ENCODE peak calls at places on chromosomes 4 and X, in ten cellular contexts. One of them, this sample, is unnamed.

GRCh38 chrX:123905334-123905733 is 45.5 kb downstream of the XIAP start:
- DNase-seq in suprapubic skin: no peak
- DNase-seq in body of pancreas: no peak
- DNase-seq in heart left ventricle: no peak
- DNase-seq in endothelial cell of umbilical vein: no peak
- DNase-seq in sigmoid colon: no peak
- DNase-seq in IMR-90: no peak
- DNase-seq in H1: no peak
- DNase-seq in transverse colon: no peak
- DNase-seq in K562: no peak
- DNase-seq in this sample: no peak

GRCh38 chr4:183321516-183321915 is 710 bp downstream of the CLDN24 start:
- DNase-seq in K562: no peak
- DNase-seq in IMR-90: no peak
- DNase-seq in H1: no peak
- DNase-seq in heart left ventricle: no peak
- DNase-seq in transverse colon: no peak
- DNase-seq in sigmoid colon: no peak
- DNase-seq in suprapubic skin: no peak
- DNase-seq in endothelial cell of umbilical vein: no peak
- DNase-seq in body of pancreas: no peak
- DNase-seq in this sample: no peak

GRCh38 chr4:178320003-178320402 is 877.8 kb upstream of the AGA start:
- DNase-seq in heart left ventricle: no peak
- DNase-seq in suprapubic skin: no peak
- DNase-seq in IMR-90: no peak
- DNase-seq in endothelial cell of umbilical vein: no peak
- DNase-seq in transverse colon: no peak
- DNase-seq in sigmoid colon: no peak
- DNase-seq in H1: no peak
- DNase-seq in body of pancreas: no peak
- DNase-seq in K562: no peak
- DNase-seq in this sample: no peak

GRCh38 chrX:31706456-31706855 is 634.6 kb upstream of the FTHL17 start:
- DNase-seq in H1: no peak
- DNase-seq in transverse colon: no peak
- DNase-seq in heart left ventricle: no peak
- DNase-seq in sigmoid colon: no peak
- DNase-seq in IMR-90: no peak
- DNase-seq in body of pancreas: no peak
- DNase-seq in K562: no peak
- DNase-seq in suprapubic skin: no peak
- DNase-seq in endothelial cell of umbilical vein: no peak
- DNase-seq in this sample: no peak

GRCh38 chrX:45068555-45068954 is 132.1 kb downstream of the DIPK2B start:
- DNase-seq in endothelial cell of umbilical vein: no peak
- DNase-seq in heart left ventricle: no peak
- DNase-seq in K562: no peak
- DNase-seq in H1: no peak
- DNase-seq in body of pancreas: no peak
- DNase-seq in sigmoid colon: no peak
- DNase-seq in IMR-90: no peak
- DNase-seq in suprapubic skin: no peak
- DNase-seq in transverse colon: no peak
- DNase-seq in this sample: no peak

GRCh38 chr4:8236141-8236919 is 33.2 kb upstream of the HTRA3 start:
- DNase-seq in IMR-90: no peak
- DNase-seq in K562: peak; percentile 37
- DNase-seq in endothelial cell of umbilical vein: no peak
- DNase-seq in body of pancreas: no peak
- DNase-seq in sigmoid colon: no peak
- DNase-seq in transverse colon: no peak
- DNase-seq in suprapubic skin: no peak
- DNase-seq in heart left ventricle: no peak
- DNase-seq in H1: no peak
- DNase-seq in this sample: no peak

GRCh38 chrX:101219840-101220191 is 230 bp downstream of the DRP2 start:
- DNase-seq in body of pancreas: no peak
- DNase-seq in H1: no peak
- DNase-seq in transverse colon: no peak
- DNase-seq in sigmoid colon: no peak
- DNase-seq in IMR-90: peak; percentile 71
- DNase-seq in K562: no peak
- DNase-seq in heart left ventricle: no peak
- DNase-seq in endothelial cell of umbilical vein: no peak
- DNase-seq in suprapubic skin: no peak
- DNase-seq in this sample: no peak

GRCh38 chr4:82043081-82043808 is 330.5 kb downstream of the HNRNPD start:
- DNase-seq in endothelial cell of umbilical vein: no peak
- DNase-seq in suprapubic skin: no peak
- DNase-seq in K562: no peak
- DNase-seq in body of pancreas: peak; percentile 45
- DNase-seq in transverse colon: peak; percentile 19
- DNase-seq in sigmoid colon: no peak
- DNase-seq in heart left ventricle: no peak
- DNase-seq in H1: peak; percentile 53
- DNase-seq in IMR-90: no peak
- DNase-seq in this sample: no peak

GRCh38 chr4:183140911-183141320 is 41.9 kb downstream of the WWC2 start:
- DNase-seq in H1: no peak
- DNase-seq in sigmoid colon: no peak
- DNase-seq in body of pancreas: no peak
- DNase-seq in IMR-90: peak; percentile 76
- DNase-seq in endothelial cell of umbilical vein: peak; percentile 26
- DNase-seq in suprapubic skin: no peak
- DNase-seq in heart left ventricle: no peak
- DNase-seq in K562: no peak
- DNase-seq in transverse colon: no peak
- DNase-seq in this sample: no peak

GRCh38 chrX:107687445-107687844 is 59.1 kb downstream of the PRPS1 start:
- DNase-seq in IMR-90: no peak
- DNase-seq in suprapubic skin: peak; percentile 30
- DNase-seq in H1: no peak
- DNase-seq in endothelial cell of umbilical vein: no peak
- DNase-seq in transverse colon: no peak
- DNase-seq in body of pancreas: no peak
- DNase-seq in heart left ventricle: no peak
- DNase-seq in K562: no peak
- DNase-seq in sigmoid colon: no peak
- DNase-seq in this sample: no peak

GRCh38 chr4:52912608-52913007 is 50.5 kb downstream of the RASL11B start:
- DNase-seq in IMR-90: peak; percentile 40
- DNase-seq in transverse colon: no peak
- DNase-seq in body of pancreas: no peak
- DNase-seq in sigmoid colon: no peak
- DNase-seq in K562: no peak
- DNase-seq in suprapubic skin: no peak
- DNase-seq in H1: no peak
- DNase-seq in heart left ventricle: no peak
- DNase-seq in endothelial cell of umbilical vein: no peak
- DNase-seq in this sample: no peak

GRCh38 chr4:40934671-40935070 is 184.9 kb downstream of the NSUN7 start:
- DNase-seq in IMR-90: no peak
- DNase-seq in heart left ventricle: no peak
- DNase-seq in H1: no peak
- DNase-seq in K562: no peak
- DNase-seq in body of pancreas: no peak
- DNase-seq in sigmoid colon: no peak
- DNase-seq in suprapubic skin: no peak
- DNase-seq in endothelial cell of umbilical vein: no peak
- DNase-seq in transverse colon: no peak
- DNase-seq in this sample: no peak

DNA sequence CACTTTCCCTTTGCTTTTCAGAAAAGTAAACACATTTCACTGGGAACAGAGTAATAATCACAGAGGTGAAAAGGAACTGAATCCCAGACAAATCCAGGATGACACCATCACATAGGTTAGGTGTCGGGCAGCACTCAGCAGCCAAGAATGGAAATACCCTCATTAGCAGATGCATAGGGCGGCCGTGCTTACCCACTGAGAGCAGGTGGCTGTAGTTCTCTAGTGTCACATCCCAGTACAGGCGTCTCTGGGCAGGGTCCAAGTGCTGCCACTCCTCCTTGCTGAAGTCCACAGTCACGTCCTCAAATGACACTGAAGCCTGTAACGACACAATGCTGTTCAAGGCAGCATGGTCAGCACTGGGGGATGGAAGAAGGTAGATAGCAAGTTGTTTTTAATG is 26.9 kb downstream of the ZNF41 start:
- DNase-seq in IMR-90: no peak
- DNase-seq in transverse colon: no peak
- DNase-seq in suprapubic skin: no peak
- DNase-seq in body of pancreas: no peak
- DNase-seq in H1: no peak
- DNase-seq in sigmoid colon: no peak
- DNase-seq in endothelial cell of umbilical vein: no peak
- DNase-seq in K562: no peak
- DNase-seq in heart left ventricle: peak; percentile 10
- DNase-seq in this sample: peak; percentile 73
- TF ChIP-seq POLR2A in IMR-90: no peak
- TF ChIP-seq POLR2A in transverse colon: no peak
- TF ChIP-seq POLR2A in suprapubic skin: no peak
- TF ChIP-seq POLR2A in body of pancreas: no peak
- TF ChIP-seq POLR2A in H1: no peak
- TF ChIP-seq POLR2A in sigmoid colon: no peak
- TF ChIP-seq POLR2A in endothelial cell of umbilical vein: no peak
- TF ChIP-seq POLR2A in K562: no peak
- TF ChIP-seq POLR2A in heart left ventricle: no peak
- TF ChIP-seq POLR2A in this sample: no peak

GRCh38 chr4:147626903-147627302 is 9.7 kb downstream of the TMEM184C start:
- DNase-seq in suprapubic skin: no peak
- DNase-seq in heart left ventricle: no peak
- DNase-seq in H1: no peak
- DNase-seq in K562: no peak
- DNase-seq in endothelial cell of umbilical vein: no peak
- DNase-seq in transverse colon: no peak
- DNase-seq in sigmoid colon: no peak
- DNase-seq in IMR-90: no peak
- DNase-seq in body of pancreas: no peak
- DNase-seq in this sample: no peak

GRCh38 chr4:147628415-147628814 is 11.2 kb downstream of the TMEM184C start:
- DNase-seq in K562: no peak
- DNase-seq in suprapubic skin: no peak
- DNase-seq in body of pancreas: no peak
- DNase-seq in sigmoid colon: no peak
- DNase-seq in endothelial cell of umbilical vein: no peak
- DNase-seq in transverse colon: no peak
- DNase-seq in heart left ventricle: no peak
- DNase-seq in H1: no peak
- DNase-seq in IMR-90: no peak
- DNase-seq in this sample: no peak

GRCh38 chr4:147620315-147620714 is 3.1 kb downstream of the TMEM184C start:
- DNase-seq in sigmoid colon: no peak
- DNase-seq in H1: no peak
- DNase-seq in transverse colon: no peak
- DNase-seq in IMR-90: no peak
- DNase-seq in K562: no peak
- DNase-seq in body of pancreas: no peak
- DNase-seq in heart left ventricle: no peak
- DNase-seq in endothelial cell of umbilical vein: no peak
- DNase-seq in suprapubic skin: no peak
- DNase-seq in this sample: no peak

GRCh38 chr4:147625733-147626132 is 8.5 kb downstream of the TMEM184C start:
- DNase-seq in H1: no peak
- DNase-seq in IMR-90: no peak
- DNase-seq in suprapubic skin: no peak
- DNase-seq in body of pancreas: no peak
- DNase-seq in transverse colon: no peak
- DNase-seq in K562: no peak
- DNase-seq in endothelial cell of umbilical vein: no peak
- DNase-seq in sigmoid colon: no peak
- DNase-seq in heart left ventricle: no peak
- DNase-seq in this sample: no peak
- H3K36me3 ChIP-seq in H1: no peaks in the 10 kb centered on the region
- H3K36me3 ChIP-seq in IMR-90: peaks cover 30% of the 10 kb centered on the region
- H3K36me3 ChIP-seq in suprapubic skin: peaks cover 76% of the 10 kb centered on the region
- H3K36me3 ChIP-seq in body of pancreas: peaks cover 2% of the 10 kb centered on the region
- H3K36me3 ChIP-seq in transverse colon: peaks cover 40% of the 10 kb centered on the region
- H3K36me3 ChIP-seq in K562: peaks cover 74% of the 10 kb centered on the region
- H3K36me3 ChIP-seq in endothelial cell of umbilical vein: peaks cover 13% of the 10 kb centered on the region
- H3K36me3 ChIP-seq in sigmoid colon: no peaks in the 10 kb centered on the region
- H3K36me3 ChIP-seq in heart left ventricle: peaks cover 88% of the 10 kb centered on the region
- H3K36me3 ChIP-seq in this sample: peaks cover 76% of the 10 kb centered on the region

GRCh38 chr4:26351685-26352084 is 30.9 kb downstream of the RBPJ start:
- DNase-seq in K562: no peak
- DNase-seq in suprapubic skin: no peak
- DNase-seq in IMR-90: no peak
- DNase-seq in endothelial cell of umbilical vein: no peak
- DNase-seq in H1: no peak
- DNase-seq in sigmoid colon: no peak
- DNase-seq in body of pancreas: no peak
- DNase-seq in transverse colon: no peak
- DNase-seq in heart left ventricle: no peak
- DNase-seq in this sample: no peak

GRCh38 chr4:26345541-26345940 is 24.7 kb downstream of the RBPJ start:
- DNase-seq in IMR-90: no peak
- DNase-seq in H1: no peak
- DNase-seq in heart left ventricle: no peak
- DNase-seq in suprapubic skin: no peak
- DNase-seq in K562: no peak
- DNase-seq in sigmoid colon: no peak
- DNase-seq in endothelial cell of umbilical vein: no peak
- DNase-seq in body of pancreas: no peak
- DNase-seq in transverse colon: no peak
- DNase-seq in this sample: no peak

GRCh38 chr4:26344901-26345300 is 24.1 kb downstream of the RBPJ start:
- DNase-seq in K562: no peak
- DNase-seq in body of pancreas: no peak
- DNase-seq in sigmoid colon: no peak
- DNase-seq in endothelial cell of umbilical vein: no peak
- DNase-seq in suprapubic skin: no peak
- DNase-seq in transverse colon: no peak
- DNase-seq in H1: no peak
- DNase-seq in heart left ventricle: no peak
- DNase-seq in IMR-90: no peak
- DNase-seq in this sample: no peak

GRCh38 chr4:26346203-26346620 is 25.4 kb downstream of the RBPJ start:
- DNase-seq in K562: peak; percentile 35
- DNase-seq in endothelial cell of umbilical vein: peak; percentile 55
- DNase-seq in body of pancreas: no peak
- DNase-seq in H1: no peak
- DNase-seq in heart left ventricle: no peak
- DNase-seq in sigmoid colon: no peak
- DNase-seq in transverse colon: no peak
- DNase-seq in IMR-90: no peak
- DNase-seq in suprapubic skin: no peak
- DNase-seq in this sample: no peak

GRCh38 chr4:26349496-26349895 is 28.7 kb downstream of the RBPJ start:
- DNase-seq in suprapubic skin: no peak
- DNase-seq in endothelial cell of umbilical vein: no peak
- DNase-seq in sigmoid colon: no peak
- DNase-seq in transverse colon: no peak
- DNase-seq in K562: no peak
- DNase-seq in body of pancreas: no peak
- DNase-seq in IMR-90: no peak
- DNase-seq in H1: no peak
- DNase-seq in heart left ventricle: no peak
- DNase-seq in this sample: no peak
- TF ChIP-seq POLR2A in suprapubic skin: no peak
- TF ChIP-seq POLR2A in endothelial cell of umbilical vein: no peak
- TF ChIP-seq POLR2A in sigmoid colon: no peak
- TF ChIP-seq POLR2A in transverse colon: no peak
- TF ChIP-seq POLR2A in K562: no peak
- TF ChIP-seq POLR2A in body of pancreas: no peak
- TF ChIP-seq POLR2A in IMR-90: no peak
- TF ChIP-seq POLR2A in H1: no peak
- TF ChIP-seq POLR2A in heart left ventricle: no peak
- TF ChIP-seq POLR2A in this sample: no peak

GRCh38 chr4:24568425-24568824 is 15.9 kb downstream of the DHX15 start:
- DNase-seq in body of pancreas: no peak
- DNase-seq in suprapubic skin: no peak
- DNase-seq in endothelial cell of umbilical vein: no peak
- DNase-seq in heart left ventricle: no peak
- DNase-seq in IMR-90: no peak
- DNase-seq in sigmoid colon: no peak
- DNase-seq in transverse colon: no peak
- DNase-seq in K562: no peak
- DNase-seq in H1: no peak
- DNase-seq in this sample: no peak
- H3K36me3 ChIP-seq in body of pancreas: peaks cover 1% of the 10 kb centered on the region
- H3K36me3 ChIP-seq in suprapubic skin: peaks cover 43% of the 10 kb centered on the region
- H3K36me3 ChIP-seq in endothelial cell of umbilical vein: peaks cover under 1% of the 10 kb centered on the region
- H3K36me3 ChIP-seq in heart left ventricle: peaks cover 55% of the 10 kb centered on the region
- H3K36me3 ChIP-seq in IMR-90: peaks cover 20% of the 10 kb centered on the region
- H3K36me3 ChIP-seq in sigmoid colon: no peaks in the 10 kb centered on the region
- H3K36me3 ChIP-seq in transverse colon: no peaks in the 10 kb centered on the region
- H3K36me3 ChIP-seq in K562: peaks cover 94% of the 10 kb centered on the region
- H3K36me3 ChIP-seq in H1: no peaks in the 10 kb centered on the region
- H3K36me3 ChIP-seq in this sample: peaks cover 12% of the 10 kb centered on the region